ENCODE peak calls at places on chromosomes 12 and 14, in five cellular contexts. D is ovary; H is CD8-positive, alpha-beta memory T cell; W is cardiac muscle cell; N is aorta. M is an unnamed sample.

GRCh38 chr12:110079477-110080400 is 31.4 kb upstream of the C12orf76 start:
- DNase-seq in D (no peak), W (peak), H (peak), N (peak), M (no peak)

GRCh38 chr14:26444745-26445144 is 153.1 kb downstream of the NOVA1 start:
- DNase-seq in N (no peak), H (no peak), D (no peak), W (peak), M (peak)

GRCh38 chr12:99767809-99768208 is 120.3 kb downstream of the GARIN6 start:
- DNase-seq in N (no peak), H (no peak), D (no peak), W (peak), M (no peak)

GRCh38 chr14:38705220-38705619 is 397.8 kb downstream of the SEC23A start:
- DNase-seq in H (no peak), N (no peak), W (no peak), D (no peak), M (peak)

GRCh38 chr14:74616507-74616906 is 4.5 kb upstream of the LTBP2 start:
- DNase-seq in D (no peak), W (peak), H (no peak), N (peak), M (no peak)

GRCh38 chr12:132429122-132429931 is 60.6 kb upstream of the FBRSL1 start:
- DNase-seq in N (no peak), H (no peak), W (peak), D (peak), M (peak)

GRCh38 chr14:53124778-53125177 is 28.3 kb downstream of the DDHD1 start:
- DNase-seq in W (no peak), N (no peak), D (no peak), H (no peak), M (no peak)

GRCh38 chr12:110266980-110267620 is 13.9 kb upstream of the ATP2A2 start:
- DNase-seq in W (peak), N (peak), D (peak), H (no peak), M (peak)

GRCh38 chr14:97699026-97699425 is 901.8 kb downstream of the VRK1 start:
- DNase-seq in W (no peak), D (no peak), H (no peak), N (no peak), M (no peak)

GRCh38 chr14:55301722-55302121 is 30.5 kb downstream of the FBXO34 start:
- DNase-seq in N (no peak), W (peak), D (no peak), H (no peak), M (no peak)

GRCh38 chr12:19657401-19657800 is 218.1 kb downstream of the AEBP2 start:
- DNase-seq in N (no peak), W (no peak), H (no peak), D (no peak), M (no peak)

GRCh38 chr12:89225401-89225800 is 126.9 kb downstream of the DUSP6 start:
- DNase-seq in H (peak), D (no peak), W (no peak), N (no peak), M (no peak)

GRCh38 chr14:47720281-47720680 is 44.9 kb upstream of the MDGA2 start:
- DNase-seq in N (no peak), H (no peak), D (no peak), W (no peak), M (no peak)

GRCh38 chr14:77097006-77097688 is 911 bp upstream of the CIPC start:
- DNase-seq in D (no peak), N (no peak), W (no peak), H (no peak), M (no peak)

GRCh38 chr14:59041308-59041707 is 147.2 kb upstream of the DAAM1 start:
- DNase-seq in H (no peak), N (no peak), W (no peak), D (no peak), M (no peak)

GRCh38 chr12:120468271-120468845 is 1.2 kb downstream of the SRSF9 start:
- DNase-seq in N (peak), H (no peak), W (peak), D (peak), M (peak)

GRCh38 chr12:132194056-132194455 is 49.8 kb downstream of the NOC4L start:
- DNase-seq in H (no peak), D (no peak), N (no peak), W (no peak), M (peak)

GRCh38 chr14:100529561-100530031 is 57.6 kb downstream of the BEGAIN start:
- DNase-seq in H (no peak), W (no peak), N (no peak), D (no peak), M (no peak)

GRCh38 chr14:89926709-89927108 is 27.8 kb downstream of the EFCAB11 start:
- DNase-seq in N (no peak), D (no peak), W (peak), H (no peak), M (no peak)

GRCh38 chr12:442235-442884 is 17.4 kb upstream of the B4GALNT3 start:
- DNase-seq in W (peak), N (no peak), D (no peak), H (peak), M (peak)

GRCh38 chr12:126067930-126068329 is 1002.7 kb downstream of the AACS start:
- DNase-seq in W (no peak), D (no peak), H (no peak), N (no peak), M (no peak)

GRCh38 chr12:509494-509893 is 49.8 kb downstream of the B4GALNT3 start:
- DNase-seq in W (peak), N (no peak), D (no peak), H (no peak), M (peak)

GRCh38 chr12:131094831-131095805 is 141.4 kb downstream of the ADGRD1 start:
- DNase-seq in H (no peak), N (no peak), D (peak), W (no peak), M (no peak)

GRCh38 chr14:67622675-67623074 is 3.0 kb downstream of the ARG2 start:
- DNase-seq in W (peak), H (no peak), N (peak), D (no peak), M (peak)

GRCh38 chr12:62750941-62751843 is 183.8 kb downstream of the PPM1H start:
- DNase-seq in W (no peak), H (no peak), D (no peak), N (no peak), M (no peak)

GRCh38 chr12:30006021-30006420 is 222.3 kb upstream of the TMTC1 start:
- DNase-seq in H (no peak), N (no peak), W (no peak), D (no peak), M (no peak)

GRCh38 chr12:63995512-63995911 is 151.0 kb downstream of the SRGAP1 start:
- DNase-seq in W (no peak), N (no peak), H (no peak), D (no peak), M (no peak)

GRCh38 chr12:103751171-103751570 is 89.9 kb downstream of the NT5DC3 start:
- DNase-seq in D (no peak), W (no peak), H (no peak), N (no peak), M (peak)

GRCh38 chr14:33668066-33668465 is 282.8 kb downstream of the EGLN3 start:
- DNase-seq in W (no peak), N (no peak), D (no peak), H (no peak), M (no peak)

GRCh38 chr14:24274101-24274543 is 2.7 kb upstream of the RABGGTA start:
- DNase-seq in N (no peak), D (no peak), W (no peak), H (no peak), M (no peak)

GRCh38 chr12:106249411-106250135 is 1.8 kb upstream of the CKAP4 start:
- DNase-seq in D (no peak), W (no peak), H (no peak), N (no peak), M (no peak)

GRCh38 chr12:106251636-106252035 is 3.8 kb upstream of the CKAP4 start:
- DNase-seq in H (no peak), D (no peak), N (no peak), W (peak), M (peak)

GRCh38 chr12:106248849-106249371 is 1.1 kb upstream of the CKAP4 start:
- DNase-seq in D (no peak), H (no peak), N (no peak), W (peak), M (no peak)

GRCh38 chr12:106254724-106255123 is 6.9 kb upstream of the CKAP4 start:
- DNase-seq in D (no peak), W (no peak), H (no peak), N (no peak), M (peak)

DNA sequence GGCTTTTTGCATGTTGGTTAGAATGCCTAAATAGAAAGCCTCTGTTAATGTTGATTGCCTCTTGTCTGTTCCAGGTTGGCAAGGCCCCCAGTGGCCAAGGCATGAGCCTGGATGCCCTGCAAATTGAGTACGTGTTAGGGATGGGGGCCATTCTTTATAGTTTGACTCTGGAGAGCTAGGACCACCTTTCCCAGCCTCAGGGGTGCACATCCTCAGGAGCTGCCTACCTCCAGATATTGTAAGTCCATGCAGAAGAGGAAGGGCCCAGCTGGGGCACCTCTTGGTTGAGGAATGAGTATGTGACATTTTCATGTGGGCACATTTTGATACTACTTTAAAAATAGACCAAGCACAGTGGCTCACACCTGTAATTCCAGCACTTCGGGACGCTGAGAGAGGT is 4.2 kb upstream of the CKAP4 start:
- DNase-seq in D (no peak), W (no peak), H (no peak), N (no peak), M (no peak)
- H3K27ac ChIP-seq in D (no peak), W (no peak), H (no peak), N (no peak), M (no peak)

GRCh38 chr12:57606016-57606311 is 1.3 kb downstream of the DTX3 start:
- DNase-seq in H (no peak), W (no peak), N (no peak), D (no peak), M (no peak)
- H3K27ac ChIP-seq in H (no peak), W (no peak), N (peak), D (no peak), M (no peak)

GRCh38 chr12:65278576-65279386 is at the start of gene MSRB3:
- DNase-seq in N (peak), D (peak), W (peak), H (no peak), M (peak)

GRCh38 chr12:65277994-65278575 is 398 bp upstream of the MSRB3 start:
- DNase-seq in W (no peak), H (no peak), D (no peak), N (no peak), M (peak)

GRCh38 chr12:65280306-65280705 is 1.8 kb downstream of the MSRB3 start:
- DNase-seq in H (no peak), N (no peak), W (peak), D (no peak), M (no peak)

GRCh38 chr12:65276923-65277322 is 1.6 kb upstream of the MSRB3 start:
- DNase-seq in W (no peak), H (no peak), D (no peak), N (no peak), M (no peak)

DNA sequence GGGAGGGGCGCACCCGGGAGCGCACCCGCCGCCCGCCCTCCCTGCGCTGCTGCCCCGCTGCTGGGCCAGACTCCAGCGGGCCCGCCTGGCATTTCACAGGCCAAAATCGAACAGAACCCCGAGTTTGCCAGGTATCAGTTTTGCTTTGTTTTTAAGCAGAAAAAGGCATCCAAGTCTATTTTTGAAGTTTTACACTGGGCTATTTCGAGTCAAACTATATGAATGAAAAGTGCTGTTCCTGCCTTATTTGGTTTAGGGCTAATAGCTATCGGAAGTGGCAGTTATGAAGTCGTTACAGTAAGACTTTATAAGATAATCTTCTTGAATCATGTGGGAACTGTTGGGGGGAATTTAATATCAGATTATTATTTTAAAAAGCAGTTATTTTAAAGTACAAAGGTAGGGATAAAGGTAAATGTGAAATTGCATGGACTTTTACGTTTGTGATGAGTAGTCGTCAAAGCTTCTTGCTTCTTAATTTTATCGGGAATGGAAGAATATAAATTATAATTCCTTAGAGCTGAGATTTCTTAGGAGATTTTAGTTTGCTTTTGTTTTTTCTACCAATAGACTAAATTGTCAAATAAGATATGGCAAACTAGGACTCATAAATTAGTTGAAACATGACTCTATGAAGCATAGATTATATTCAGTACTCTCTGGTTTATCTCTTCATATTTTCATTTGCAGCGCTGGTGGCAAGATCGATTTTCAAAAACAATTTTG is 1.1 kb downstream of the MSRB3 start:
- DNase-seq in W (no peak), D (no peak), N (peak), H (no peak), M (no peak)
- H3K27ac ChIP-seq in W (peak), D (peak), N (peak), H (no peak), M (no peak)

DNA sequence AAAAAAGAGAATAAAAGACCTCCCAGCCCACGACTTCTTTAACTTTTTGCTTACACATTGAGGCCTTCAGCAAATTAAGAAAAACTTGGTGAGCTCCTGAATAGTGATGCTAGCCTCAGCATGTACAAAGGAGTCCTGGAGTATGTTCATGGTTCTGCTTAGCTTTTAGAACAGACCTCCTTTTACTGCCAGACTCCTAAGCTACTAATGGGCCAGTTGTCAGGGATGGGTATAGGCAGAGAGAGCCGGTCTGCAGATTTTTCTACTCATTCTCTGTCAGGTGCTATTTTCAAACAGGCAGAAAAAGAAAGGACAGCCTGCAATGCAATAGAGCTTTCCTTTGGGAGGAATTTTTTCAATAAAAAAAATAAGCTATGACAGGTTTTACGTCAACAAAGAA is 81.9 kb upstream of the REP15 start:
- DNase-seq in D (no peak), N (no peak), W (no peak), H (no peak), M (no peak)
- H3K27ac ChIP-seq in D (no peak), N (peak), W (no peak), H (no peak), M (no peak)

DNA sequence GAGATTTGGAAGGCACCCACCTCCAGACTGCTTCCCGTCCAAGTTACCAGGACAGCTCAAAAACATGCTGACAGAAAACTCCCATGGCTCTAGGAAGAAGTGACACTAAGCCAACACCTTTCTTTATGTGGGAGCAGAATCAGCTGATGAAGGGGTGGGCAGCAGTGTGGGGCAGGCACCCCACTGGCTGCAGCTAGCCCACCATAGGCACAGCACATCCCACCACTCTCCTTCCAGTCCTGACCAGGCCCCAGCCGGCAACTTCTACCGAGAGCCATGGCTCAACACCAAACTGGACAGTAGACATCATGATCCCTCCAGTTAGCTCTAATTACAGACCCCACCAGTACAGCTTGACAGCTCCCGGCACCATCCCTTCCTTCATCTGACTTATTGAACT is 45.0 kb downstream of the SH2B3 start:
- DNase-seq in W (no peak), H (no peak), N (no peak), D (no peak), M (no peak)
- H3K27ac ChIP-seq in W (no peak), H (no peak), N (no peak), D (no peak), M (no peak)

GRCh38 chr12:53968214-53969127 is 4.5 kb upstream of the HOXC11 start:
- DNase-seq in N (no peak), W (no peak), H (no peak), D (no peak), M (no peak)
- H3K27ac ChIP-seq in N (no peak), W (no peak), H (no peak), D (no peak), M (no peak)

DNA sequence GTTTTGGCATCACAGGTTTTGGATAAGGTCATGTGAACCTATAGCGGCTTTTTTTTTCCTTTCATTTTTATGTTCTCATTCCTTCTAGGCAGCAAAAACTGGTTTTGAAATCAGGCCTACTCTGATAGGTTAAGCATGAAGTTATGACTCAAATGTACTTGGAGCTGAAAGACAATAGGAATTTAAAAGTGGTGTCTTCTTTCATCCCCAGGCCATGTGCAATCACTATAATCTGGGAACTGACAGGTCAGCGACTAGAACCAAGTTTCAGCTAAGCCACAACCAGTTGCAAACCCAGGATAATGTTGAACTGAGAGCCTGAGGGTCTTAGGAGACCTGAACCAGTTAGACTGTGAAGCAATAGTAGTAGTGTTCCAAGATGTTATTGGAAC is 74.3 kb downstream of the ANO6 start:
- DNase-seq in N (no peak), W (peak), D (no peak), H (no peak), M (no peak)
- H3K27ac ChIP-seq in N (no peak), W (no peak), D (no peak), H (no peak), M (no peak)

GRCh38 chr14:21553266-21553665 is 26.6 kb downstream of the OR10G3 start:
- DNase-seq in D (no peak), N (no peak), H (no peak), W (no peak), M (no peak)

GRCh38 chr14:21557084-21557901 is 22.6 kb downstream of the OR10G3 start:
- DNase-seq in W (peak), D (peak), N (peak), H (peak), M (peak)

GRCh38 chr14:21556378-21557083 is 23.3 kb downstream of the OR10G3 start:
- DNase-seq in W (no peak), N (no peak), D (no peak), H (no peak), M (no peak)

GRCh38 chr14:21558703-21559063 is 21.2 kb downstream of the OR10G3 start:
- DNase-seq in H (no peak), N (no peak), D (no peak), W (no peak), M (no peak)
- H3K27ac ChIP-seq in H (no peak), N (no peak), D (no peak), W (no peak), M (no peak)

M was measured in neural progenitor cell.